ENCODE peak calls at places on chromosomes 11 and 22, in six cellular contexts. X, G, B, C, P and E are unnamed samples.

GRCh38 chr11:17366491-17366890 is 14.9 kb downstream of the NCR3LG1 start:
- DNase-seq in P (peak), X (no peak), B (no peak), G (no peak), C (no peak), E (no peak)

GRCh38 chr11:74171630-74172465 is 759 bp downstream of the PPME1 start:
- DNase-seq in P (no peak), B (no peak), G (no peak), X (peak), C (no peak), E (no peak)

GRCh38 chr22:31295831-31296230 is 3.5 kb upstream of the PIK3IP1 start:
- DNase-seq in B (peak), X (no peak), G (no peak), C (no peak), P (no peak), E (no peak)

GRCh38 chr22:48389916-48390315 is 1437.8 kb downstream of the BRD1 start:
- DNase-seq in C (no peak), B (no peak), P (no peak), G (no peak), X (no peak), E (no peak)

GRCh38 chr11:316891-317291 is 3.1 kb downstream of the IFITM1 start:
- DNase-seq in G (no peak), C (no peak), P (no peak), X (no peak), B (no peak), E (no peak)

GRCh38 chr22:45546333-45547015 is 43.8 kb downstream of the FBLN1 start:
- DNase-seq in P (no peak), X (no peak), C (no peak), B (no peak), G (no peak), E (no peak)

GRCh38 chr11:122803716-122804115 is 34.6 kb upstream of the CRTAM start:
- DNase-seq in G (no peak), C (no peak), B (no peak), P (no peak), X (no peak), E (peak)

GRCh38 chr11:126360049-126360446 is 4.6 kb downstream of the ST3GAL4 start:
- DNase-seq in G (no peak), B (no peak), X (peak), C (no peak), P (no peak), E (no peak)